ENCODE peak calls at places on chromosomes 16 and 17, in four cellular contexts. One of them, this sample, is unnamed.

GRCh38 chr17:21677126-21677910 is 15.0 kb upstream of the KCNJ18 start:
- DNase-seq in stimulated activated CD4-positive, alpha-beta T cell treated with anti-CD3 and anti-CD28 coated beads, Interleukin-1b, Interleukin-23, amount 100 ng/mL, for 24 hours: no peak
- DNase-seq in A172: no peak
- DNase-seq in psoas muscle: no peak
- DNase-seq in this sample: no peak

GRCh38 chr17:62911106-62911505 is 54.9 kb upstream of the TANC2 start:
- DNase-seq in A172: no peak
- DNase-seq in psoas muscle: no peak
- DNase-seq in stimulated activated CD4-positive, alpha-beta T cell treated with anti-CD3 and anti-CD28 coated beads, Interleukin-1b, Interleukin-23, amount 100 ng/mL, for 24 hours: no peak
- DNase-seq in this sample: no peak

GRCh38 chr17:28076138-28076537 is 33.7 kb downstream of the NLK start:
- DNase-seq in stimulated activated CD4-positive, alpha-beta T cell treated with anti-CD3 and anti-CD28 coated beads, Interleukin-1b, Interleukin-23, amount 100 ng/mL, for 24 hours: no peak
- DNase-seq in psoas muscle: no peak
- DNase-seq in A172: no peak
- DNase-seq in this sample: no peak

GRCh38 chr17:48972749-48973097 is 4.3 kb upstream of the GIP start:
- DNase-seq in A172: no peak
- DNase-seq in psoas muscle: no peak
- DNase-seq in stimulated activated CD4-positive, alpha-beta T cell treated with anti-CD3 and anti-CD28 coated beads, Interleukin-1b, Interleukin-23, amount 100 ng/mL, for 24 hours: no peak
- DNase-seq in this sample: no peak

GRCh38 chr17:77535435-77535834 is 394.7 kb downstream of the SEC14L1 start:
- DNase-seq in stimulated activated CD4-positive, alpha-beta T cell treated with anti-CD3 and anti-CD28 coated beads, Interleukin-1b, Interleukin-23, amount 100 ng/mL, for 24 hours: no peak
- DNase-seq in psoas muscle: no peak
- DNase-seq in A172: peak
- DNase-seq in this sample: peak

GRCh38 chr17:65109990-65110680 is 27.0 kb upstream of the RGS9 start:
- DNase-seq in A172: peak
- DNase-seq in psoas muscle: no peak
- DNase-seq in stimulated activated CD4-positive, alpha-beta T cell treated with anti-CD3 and anti-CD28 coated beads, Interleukin-1b, Interleukin-23, amount 100 ng/mL, for 24 hours: no peak
- DNase-seq in this sample: no peak

GRCh38 chr17:61286449-61286848 is 113.2 kb upstream of the TBX2 start:
- DNase-seq in psoas muscle: no peak
- DNase-seq in A172: no peak
- DNase-seq in stimulated activated CD4-positive, alpha-beta T cell treated with anti-CD3 and anti-CD28 coated beads, Interleukin-1b, Interleukin-23, amount 100 ng/mL, for 24 hours: no peak
- DNase-seq in this sample: no peak

GRCh38 chr17:63136381-63137012 is 170.5 kb downstream of the TANC2 start:
- DNase-seq in A172: no peak
- DNase-seq in stimulated activated CD4-positive, alpha-beta T cell treated with anti-CD3 and anti-CD28 coated beads, Interleukin-1b, Interleukin-23, amount 100 ng/mL, for 24 hours: no peak
- DNase-seq in psoas muscle: no peak
- DNase-seq in this sample: no peak

GRCh38 chr17:71276071-71276470 is 844.7 kb upstream of the SOX9 start:
- DNase-seq in stimulated activated CD4-positive, alpha-beta T cell treated with anti-CD3 and anti-CD28 coated beads, Interleukin-1b, Interleukin-23, amount 100 ng/mL, for 24 hours: no peak
- DNase-seq in psoas muscle: no peak
- DNase-seq in A172: no peak
- DNase-seq in this sample: no peak

GRCh38 chr16:89922477-89922883 is 662 bp upstream of the TUBB3 start:
- DNase-seq in A172: peak
- DNase-seq in psoas muscle: peak
- DNase-seq in stimulated activated CD4-positive, alpha-beta T cell treated with anti-CD3 and anti-CD28 coated beads, Interleukin-1b, Interleukin-23, amount 100 ng/mL, for 24 hours: no peak
- DNase-seq in this sample: peak

GRCh38 chr17:77140878-77141767 is at the start of gene SEC14L1:
- DNase-seq in A172: peak
- DNase-seq in stimulated activated CD4-positive, alpha-beta T cell treated with anti-CD3 and anti-CD28 coated beads, Interleukin-1b, Interleukin-23, amount 100 ng/mL, for 24 hours: no peak
- DNase-seq in psoas muscle: peak
- DNase-seq in this sample: peak

GRCh38 chr16:68086336-68086821 is 1.2 kb downstream of the NFATC3 start:
- DNase-seq in psoas muscle: no peak
- DNase-seq in A172: no peak
- DNase-seq in stimulated activated CD4-positive, alpha-beta T cell treated with anti-CD3 and anti-CD28 coated beads, Interleukin-1b, Interleukin-23, amount 100 ng/mL, for 24 hours: no peak
- DNase-seq in this sample: no peak

GRCh38 chr16:887846-888245 is 82.9 kb downstream of the LMF1 start:
- DNase-seq in psoas muscle: peak
- DNase-seq in stimulated activated CD4-positive, alpha-beta T cell treated with anti-CD3 and anti-CD28 coated beads, Interleukin-1b, Interleukin-23, amount 100 ng/mL, for 24 hours: no peak
- DNase-seq in A172: no peak
- DNase-seq in this sample: no peak

GRCh38 chr16:88640520-88641247 is 2.3 kb downstream of the IL17C start:
- DNase-seq in stimulated activated CD4-positive, alpha-beta T cell treated with anti-CD3 and anti-CD28 coated beads, Interleukin-1b, Interleukin-23, amount 100 ng/mL, for 24 hours: no peak
- DNase-seq in A172: no peak
- DNase-seq in psoas muscle: no peak
- DNase-seq in this sample: no peak

GRCh38 chr16:67865318-67865717 is 7.5 kb upstream of the EDC4 start:
- DNase-seq in A172: no peak
- DNase-seq in psoas muscle: peak
- DNase-seq in stimulated activated CD4-positive, alpha-beta T cell treated with anti-CD3 and anti-CD28 coated beads, Interleukin-1b, Interleukin-23, amount 100 ng/mL, for 24 hours: no peak
- DNase-seq in this sample: no peak

GRCh38 chr16:12027091-12027490 is 50.6 kb downstream of the SNX29 start:
- DNase-seq in A172: peak
- DNase-seq in stimulated activated CD4-positive, alpha-beta T cell treated with anti-CD3 and anti-CD28 coated beads, Interleukin-1b, Interleukin-23, amount 100 ng/mL, for 24 hours: no peak
- DNase-seq in psoas muscle: no peak
- DNase-seq in this sample: no peak

GRCh38 chr16:52549011-52549692 is 2.2 kb upstream of the TOX3 start:
- DNase-seq in stimulated activated CD4-positive, alpha-beta T cell treated with anti-CD3 and anti-CD28 coated beads, Interleukin-1b, Interleukin-23, amount 100 ng/mL, for 24 hours: no peak
- DNase-seq in psoas muscle: no peak
- DNase-seq in A172: no peak
- DNase-seq in this sample: no peak

GRCh38 chr16:78324649-78325274 is 225.3 kb downstream of the WWOX start:
- DNase-seq in A172: no peak
- DNase-seq in psoas muscle: no peak
- DNase-seq in stimulated activated CD4-positive, alpha-beta T cell treated with anti-CD3 and anti-CD28 coated beads, Interleukin-1b, Interleukin-23, amount 100 ng/mL, for 24 hours: no peak
- DNase-seq in this sample: no peak

GRCh38 chr17:13540546-13540945 is 61.2 kb downstream of the HS3ST3A1 start:
- DNase-seq in A172: no peak
- DNase-seq in psoas muscle: no peak
- DNase-seq in stimulated activated CD4-positive, alpha-beta T cell treated with anti-CD3 and anti-CD28 coated beads, Interleukin-1b, Interleukin-23, amount 100 ng/mL, for 24 hours: no peak
- DNase-seq in this sample: no peak

GRCh38 chr16:79050063-79050462 is 550.5 kb downstream of the MAF start:
- DNase-seq in A172: no peak
- DNase-seq in stimulated activated CD4-positive, alpha-beta T cell treated with anti-CD3 and anti-CD28 coated beads, Interleukin-1b, Interleukin-23, amount 100 ng/mL, for 24 hours: no peak
- DNase-seq in psoas muscle: no peak
- DNase-seq in this sample: no peak

GRCh38 chr17:15023589-15023988 is 241.5 kb downstream of the PMP22 start:
- DNase-seq in stimulated activated CD4-positive, alpha-beta T cell treated with anti-CD3 and anti-CD28 coated beads, Interleukin-1b, Interleukin-23, amount 100 ng/mL, for 24 hours: no peak
- DNase-seq in A172: no peak
- DNase-seq in psoas muscle: no peak
- DNase-seq in this sample: no peak

GRCh38 chr17:9350083-9350482 is 225.5 kb downstream of the STX8 start:
- DNase-seq in A172: peak
- DNase-seq in stimulated activated CD4-positive, alpha-beta T cell treated with anti-CD3 and anti-CD28 coated beads, Interleukin-1b, Interleukin-23, amount 100 ng/mL, for 24 hours: no peak
- DNase-seq in psoas muscle: no peak
- DNase-seq in this sample: no peak

GRCh38 chr16:25256821-25257503 is 683 bp downstream of the ZKSCAN2 start:
- DNase-seq in stimulated activated CD4-positive, alpha-beta T cell treated with anti-CD3 and anti-CD28 coated beads, Interleukin-1b, Interleukin-23, amount 100 ng/mL, for 24 hours: no peak
- DNase-seq in psoas muscle: no peak
- DNase-seq in A172: no peak
- DNase-seq in this sample: no peak

GRCh38 chr16:14106457-14106856 is 35.3 kb downstream of the MRTFB start:
- DNase-seq in stimulated activated CD4-positive, alpha-beta T cell treated with anti-CD3 and anti-CD28 coated beads, Interleukin-1b, Interleukin-23, amount 100 ng/mL, for 24 hours: no peak
- DNase-seq in psoas muscle: no peak
- DNase-seq in A172: no peak
- DNase-seq in this sample: no peak

GRCh38 chr17:78224226-78225087 is 7.0 kb upstream of the TMEM235 start:
- DNase-seq in A172: no peak
- DNase-seq in psoas muscle: no peak
- DNase-seq in stimulated activated CD4-positive, alpha-beta T cell treated with anti-CD3 and anti-CD28 coated beads, Interleukin-1b, Interleukin-23, amount 100 ng/mL, for 24 hours: no peak
- DNase-seq in this sample: no peak

GRCh38 chr16:69243479-69243878 is 56.5 kb downstream of the SNTB2 start:
- DNase-seq in A172: no peak
- DNase-seq in psoas muscle: no peak
- DNase-seq in stimulated activated CD4-positive, alpha-beta T cell treated with anti-CD3 and anti-CD28 coated beads, Interleukin-1b, Interleukin-23, amount 100 ng/mL, for 24 hours: no peak
- DNase-seq in this sample: no peak

GRCh38 chr16:83530293-83530692 is 277.5 kb upstream of the HSBP1 start:
- DNase-seq in psoas muscle: no peak
- DNase-seq in stimulated activated CD4-positive, alpha-beta T cell treated with anti-CD3 and anti-CD28 coated beads, Interleukin-1b, Interleukin-23, amount 100 ng/mL, for 24 hours: no peak
- DNase-seq in A172: no peak
- DNase-seq in this sample: no peak

GRCh38 chr17:29140631-29141483 is 39.3 kb downstream of the MYO18A start:
- DNase-seq in A172: no peak
- DNase-seq in stimulated activated CD4-positive, alpha-beta T cell treated with anti-CD3 and anti-CD28 coated beads, Interleukin-1b, Interleukin-23, amount 100 ng/mL, for 24 hours: no peak
- DNase-seq in psoas muscle: no peak
- DNase-seq in this sample: no peak

GRCh38 chr16:3113765-3114479 is 1.5 kb downstream of the ZNF205 start:
- DNase-seq in psoas muscle: no peak
- DNase-seq in stimulated activated CD4-positive, alpha-beta T cell treated with anti-CD3 and anti-CD28 coated beads, Interleukin-1b, Interleukin-23, amount 100 ng/mL, for 24 hours: no peak
- DNase-seq in A172: peak
- DNase-seq in this sample: no peak

GRCh38 chr17:41967141-41967920 is 736 bp downstream of the CNP start:
- DNase-seq in psoas muscle: no peak
- DNase-seq in A172: no peak
- DNase-seq in stimulated activated CD4-positive, alpha-beta T cell treated with anti-CD3 and anti-CD28 coated beads, Interleukin-1b, Interleukin-23, amount 100 ng/mL, for 24 hours: peak
- DNase-seq in this sample: no peak

GRCh38 chr17:63834431-63835166 is 7.1 kb upstream of the FTSJ3 start:
- DNase-seq in A172: peak
- DNase-seq in stimulated activated CD4-positive, alpha-beta T cell treated with anti-CD3 and anti-CD28 coated beads, Interleukin-1b, Interleukin-23, amount 100 ng/mL, for 24 hours: no peak
- DNase-seq in psoas muscle: peak
- DNase-seq in this sample: no peak

GRCh38 chr17:1755252-1755992 is 6.4 kb upstream of the SERPINF1 start:
- DNase-seq in psoas muscle: no peak
- DNase-seq in stimulated activated CD4-positive, alpha-beta T cell treated with anti-CD3 and anti-CD28 coated beads, Interleukin-1b, Interleukin-23, amount 100 ng/mL, for 24 hours: no peak
- DNase-seq in A172: no peak
- DNase-seq in this sample: peak

GRCh38 chr17:29747660-29748059 is 124.9 kb upstream of the CORO6 start:
- DNase-seq in stimulated activated CD4-positive, alpha-beta T cell treated with anti-CD3 and anti-CD28 coated beads, Interleukin-1b, Interleukin-23, amount 100 ng/mL, for 24 hours: no peak
- DNase-seq in A172: no peak
- DNase-seq in psoas muscle: no peak
- DNase-seq in this sample: no peak

GRCh38 chr17:3926860-3927627 is 10.8 kb upstream of the P2RX1 start:
- DNase-seq in psoas muscle: no peak
- DNase-seq in A172: no peak
- DNase-seq in stimulated activated CD4-positive, alpha-beta T cell treated with anti-CD3 and anti-CD28 coated beads, Interleukin-1b, Interleukin-23, amount 100 ng/mL, for 24 hours: no peak
- DNase-seq in this sample: no peak

GRCh38 chr16:77414752-77415231 is 20.0 kb downstream of the ADAMTS18 start:
- DNase-seq in psoas muscle: no peak
- DNase-seq in A172: no peak
- DNase-seq in stimulated activated CD4-positive, alpha-beta T cell treated with anti-CD3 and anti-CD28 coated beads, Interleukin-1b, Interleukin-23, amount 100 ng/mL, for 24 hours: no peak
- DNase-seq in this sample: no peak

GRCh38 chr17:4509923-4510614 is 11.4 kb downstream of the SPNS2 start:
- DNase-seq in psoas muscle: peak
- DNase-seq in stimulated activated CD4-positive, alpha-beta T cell treated with anti-CD3 and anti-CD28 coated beads, Interleukin-1b, Interleukin-23, amount 100 ng/mL, for 24 hours: no peak
- DNase-seq in A172: no peak
- DNase-seq in this sample: no peak

GRCh38 chr17:3472137-3472536 is 518 bp upstream of the SPATA22 start:
- DNase-seq in A172: no peak
- DNase-seq in stimulated activated CD4-positive, alpha-beta T cell treated with anti-CD3 and anti-CD28 coated beads, Interleukin-1b, Interleukin-23, amount 100 ng/mL, for 24 hours: no peak
- DNase-seq in psoas muscle: no peak
- DNase-seq in this sample: no peak

GRCh38 chr17:58630883-58631522 is 60.8 kb downstream of the TEX14 start:
- DNase-seq in stimulated activated CD4-positive, alpha-beta T cell treated with anti-CD3 and anti-CD28 coated beads, Interleukin-1b, Interleukin-23, amount 100 ng/mL, for 24 hours: peak
- DNase-seq in A172: no peak
- DNase-seq in psoas muscle: no peak
- DNase-seq in this sample: no peak

GRCh38 chr16:716250-716607 is 1.3 kb downstream of the METRN start:
- DNase-seq in stimulated activated CD4-positive, alpha-beta T cell treated with anti-CD3 and anti-CD28 coated beads, Interleukin-1b, Interleukin-23, amount 100 ng/mL, for 24 hours: no peak
- DNase-seq in A172: no peak
- DNase-seq in psoas muscle: no peak
- DNase-seq in this sample: no peak